ENCODE peak calls at places on chromosomes 3 and 15, in seven cellular contexts. One of them, this sample, is unnamed.

GRCh38 chr3:42497009-42497731 is 5.3 kb upstream of the VIPR1 start:
- DNase-seq in HEK293T: peak; percentile 83
- DNase-seq in stimulated activated CD4-positive, alpha-beta T cell treated with anti-CD3 and anti-CD28 coated beads, Interleukin-4, amount 100 ng/mL, for 1 hour: no peak
- DNase-seq in A549: peak; percentile 47
- DNase-seq in amygdala: no peak
- DNase-seq in activated CD8-positive, alpha-beta memory T cell treated with anti-CD3 and anti-CD28 coated beads, Interleukin-2, amount 50 U/mL, for 48 hours: peak; percentile 23
- DNase-seq in lower lobe of right lung: no peak
- DNase-seq in this sample: no peak

GRCh38 chr3:43794776-43795175 is 104.0 kb downstream of the ABHD5 start:
- DNase-seq in HEK293T: no peak
- DNase-seq in lower lobe of right lung: no peak
- DNase-seq in amygdala: no peak
- DNase-seq in A549: no peak
- DNase-seq in activated CD8-positive, alpha-beta memory T cell treated with anti-CD3 and anti-CD28 coated beads, Interleukin-2, amount 50 U/mL, for 48 hours: no peak
- DNase-seq in stimulated activated CD4-positive, alpha-beta T cell treated with anti-CD3 and anti-CD28 coated beads, Interleukin-4, amount 100 ng/mL, for 1 hour: no peak
- DNase-seq in this sample: no peak

GRCh38 chr3:64143399-64144130 is 81.7 kb downstream of the PRICKLE2 start:
- DNase-seq in lower lobe of right lung: no peak
- DNase-seq in activated CD8-positive, alpha-beta memory T cell treated with anti-CD3 and anti-CD28 coated beads, Interleukin-2, amount 50 U/mL, for 48 hours: no peak
- DNase-seq in stimulated activated CD4-positive, alpha-beta T cell treated with anti-CD3 and anti-CD28 coated beads, Interleukin-4, amount 100 ng/mL, for 1 hour: no peak
- DNase-seq in amygdala: no peak
- DNase-seq in A549: no peak
- DNase-seq in HEK293T: no peak
- DNase-seq in this sample: no peak

GRCh38 chr3:45655906-45656305 is 33.3 kb upstream of the SACM1L start:
- DNase-seq in stimulated activated CD4-positive, alpha-beta T cell treated with anti-CD3 and anti-CD28 coated beads, Interleukin-4, amount 100 ng/mL, for 1 hour: no peak
- DNase-seq in HEK293T: no peak
- DNase-seq in activated CD8-positive, alpha-beta memory T cell treated with anti-CD3 and anti-CD28 coated beads, Interleukin-2, amount 50 U/mL, for 48 hours: no peak
- DNase-seq in A549: no peak
- DNase-seq in amygdala: no peak
- DNase-seq in lower lobe of right lung: no peak
- DNase-seq in this sample: no peak

GRCh38 chr3:25581823-25582222 is 82.9 kb downstream of the TOP2B start:
- DNase-seq in activated CD8-positive, alpha-beta memory T cell treated with anti-CD3 and anti-CD28 coated beads, Interleukin-2, amount 50 U/mL, for 48 hours: no peak
- DNase-seq in HEK293T: no peak
- DNase-seq in lower lobe of right lung: no peak
- DNase-seq in A549: no peak
- DNase-seq in stimulated activated CD4-positive, alpha-beta T cell treated with anti-CD3 and anti-CD28 coated beads, Interleukin-4, amount 100 ng/mL, for 1 hour: no peak
- DNase-seq in amygdala: no peak
- DNase-seq in this sample: no peak

GRCh38 chr3:82938821-82939328 is 1177.4 kb upstream of the GBE1 start:
- DNase-seq in activated CD8-positive, alpha-beta memory T cell treated with anti-CD3 and anti-CD28 coated beads, Interleukin-2, amount 50 U/mL, for 48 hours: no peak
- DNase-seq in HEK293T: no peak
- DNase-seq in amygdala: no peak
- DNase-seq in lower lobe of right lung: peak; percentile 30
- DNase-seq in A549: no peak
- DNase-seq in stimulated activated CD4-positive, alpha-beta T cell treated with anti-CD3 and anti-CD28 coated beads, Interleukin-4, amount 100 ng/mL, for 1 hour: no peak
- DNase-seq in this sample: no peak

GRCh38 chr3:154885016-154885415 is 195.1 kb upstream of the MME start:
- DNase-seq in amygdala: no peak
- DNase-seq in HEK293T: no peak
- DNase-seq in activated CD8-positive, alpha-beta memory T cell treated with anti-CD3 and anti-CD28 coated beads, Interleukin-2, amount 50 U/mL, for 48 hours: no peak
- DNase-seq in A549: no peak
- DNase-seq in stimulated activated CD4-positive, alpha-beta T cell treated with anti-CD3 and anti-CD28 coated beads, Interleukin-4, amount 100 ng/mL, for 1 hour: no peak
- DNase-seq in lower lobe of right lung: no peak
- DNase-seq in this sample: no peak

GRCh38 chr3:68996356-68996995 is 17.0 kb downstream of the EOGT start:
- DNase-seq in amygdala: no peak
- DNase-seq in lower lobe of right lung: no peak
- DNase-seq in HEK293T: no peak
- DNase-seq in activated CD8-positive, alpha-beta memory T cell treated with anti-CD3 and anti-CD28 coated beads, Interleukin-2, amount 50 U/mL, for 48 hours: no peak
- DNase-seq in stimulated activated CD4-positive, alpha-beta T cell treated with anti-CD3 and anti-CD28 coated beads, Interleukin-4, amount 100 ng/mL, for 1 hour: no peak
- DNase-seq in A549: no peak
- DNase-seq in this sample: peak; percentile 68

GRCh38 chr3:40970067-40970466 is 229.2 kb upstream of the CTNNB1 start:
- DNase-seq in A549: no peak
- DNase-seq in amygdala: no peak
- DNase-seq in stimulated activated CD4-positive, alpha-beta T cell treated with anti-CD3 and anti-CD28 coated beads, Interleukin-4, amount 100 ng/mL, for 1 hour: no peak
- DNase-seq in HEK293T: no peak
- DNase-seq in activated CD8-positive, alpha-beta memory T cell treated with anti-CD3 and anti-CD28 coated beads, Interleukin-2, amount 50 U/mL, for 48 hours: no peak
- DNase-seq in lower lobe of right lung: no peak
- DNase-seq in this sample: no peak

GRCh38 chr3:127409421-127410136 is 121.7 kb upstream of the PRR20G start:
- DNase-seq in HEK293T: no peak
- DNase-seq in stimulated activated CD4-positive, alpha-beta T cell treated with anti-CD3 and anti-CD28 coated beads, Interleukin-4, amount 100 ng/mL, for 1 hour: no peak
- DNase-seq in lower lobe of right lung: no peak
- DNase-seq in amygdala: no peak
- DNase-seq in A549: no peak
- DNase-seq in activated CD8-positive, alpha-beta memory T cell treated with anti-CD3 and anti-CD28 coated beads, Interleukin-2, amount 50 U/mL, for 48 hours: peak; percentile 35
- DNase-seq in this sample: no peak

GRCh38 chr15:72487070-72487797 is 13.1 kb downstream of the ARIH1 start:
- DNase-seq in A549: no peak
- DNase-seq in amygdala: no peak
- DNase-seq in activated CD8-positive, alpha-beta memory T cell treated with anti-CD3 and anti-CD28 coated beads, Interleukin-2, amount 50 U/mL, for 48 hours: no peak
- DNase-seq in HEK293T: no peak
- DNase-seq in stimulated activated CD4-positive, alpha-beta T cell treated with anti-CD3 and anti-CD28 coated beads, Interleukin-4, amount 100 ng/mL, for 1 hour: no peak
- DNase-seq in lower lobe of right lung: no peak
- DNase-seq in this sample: no peak

GRCh38 chr3:155676252-155676981 is 68.5 kb downstream of the PLCH1 start:
- DNase-seq in amygdala: no peak
- DNase-seq in HEK293T: peak; percentile 46
- DNase-seq in A549: no peak
- DNase-seq in lower lobe of right lung: no peak
- DNase-seq in activated CD8-positive, alpha-beta memory T cell treated with anti-CD3 and anti-CD28 coated beads, Interleukin-2, amount 50 U/mL, for 48 hours: no peak
- DNase-seq in stimulated activated CD4-positive, alpha-beta T cell treated with anti-CD3 and anti-CD28 coated beads, Interleukin-4, amount 100 ng/mL, for 1 hour: no peak
- DNase-seq in this sample: no peak

This sample was measured in keratinocyte.